ENCODE peak calls at places on chromosomes 3 and 15, in six cellular contexts. A is heart left ventricle, G is GM12878, Y is upper lobe of left lung, U is stomach, H is transverse colon. N is an unnamed sample.

GRCh38 chr3:72144773-72145505 is 360.0 kb upstream of the PROK2 start:
- DNase-seq in A (peak; percentile 50), U (no peak), Y (no peak), H (no peak), G (no peak), N (peak; percentile 63)

GRCh38 chr3:174529298-174529697 is 329.8 kb upstream of the NAALADL2 start:
- DNase-seq in Y (no peak), H (no peak), A (no peak), G (no peak), U (no peak), N (no peak)

GRCh38 chr3:157282261-157283191 is 122.6 kb upstream of the CCNL1 start:
- DNase-seq in U (no peak), H (no peak), A (peak; percentile 36), Y (no peak), G (no peak), N (no peak)

GRCh38 chr15:45285413-45285812 is 33.4 kb downstream of the SLC28A2 start:
- DNase-seq in U (no peak), Y (no peak), A (no peak), G (no peak), H (no peak), N (no peak)

GRCh38 chr15:77416954-77417353 is 3.0 kb downstream of the PEAK1 start:
- DNase-seq in H (no peak), U (no peak), Y (no peak), G (no peak), A (no peak), N (no peak)

GRCh38 chr3:31984321-31984720 is 2.8 kb downstream of the ZNF860 start:
- DNase-seq in G (no peak), Y (no peak), A (no peak), H (no peak), U (no peak), N (no peak)

GRCh38 chr3:56747150-56747549 is 54.6 kb downstream of the ARHGEF3 start:
- DNase-seq in H (no peak), U (no peak), G (no peak), A (no peak), Y (no peak), N (no peak)

GRCh38 chr3:127729556-127730056 is 56.9 kb downstream of the ABTB1 start:
- DNase-seq in H (no peak), G (no peak), Y (no peak), U (no peak), A (no peak), N (no peak)

GRCh38 chr3:160641675-160642330 is 35.2 kb upstream of the ARL14 start:
- DNase-seq in Y (no peak), U (no peak), H (no peak), G (no peak), A (no peak), N (no peak)

GRCh38 chr3:45571969-45572368 is 22.6 kb upstream of the LIMD1 start:
- DNase-seq in U (no peak), G (no peak), Y (no peak), H (no peak), A (no peak), N (no peak)

GRCh38 chr3:30581982-30582381 is 24.4 kb upstream of the TGFBR2 start:
- DNase-seq in H (no peak), U (no peak), G (no peak), A (no peak), Y (no peak), N (no peak)

GRCh38 chr15:60372223-60372622 is 25.6 kb downstream of the ANXA2 start:
- DNase-seq in G (no peak), A (no peak), Y (no peak), U (no peak), H (no peak), N (no peak)
- H3K4me1 ChIP-seq in G (no peaks in the 10 kb centered on the region), A (peaks cover 87% of the 10 kb centered on the region), Y (peaks cover 62% of the 10 kb centered on the region), U (peaks cover 62% of the 10 kb centered on the region), H (peaks cover 46% of the 10 kb centered on the region), N (peaks cover 54% of the 10 kb centered on the region)

DNA sequence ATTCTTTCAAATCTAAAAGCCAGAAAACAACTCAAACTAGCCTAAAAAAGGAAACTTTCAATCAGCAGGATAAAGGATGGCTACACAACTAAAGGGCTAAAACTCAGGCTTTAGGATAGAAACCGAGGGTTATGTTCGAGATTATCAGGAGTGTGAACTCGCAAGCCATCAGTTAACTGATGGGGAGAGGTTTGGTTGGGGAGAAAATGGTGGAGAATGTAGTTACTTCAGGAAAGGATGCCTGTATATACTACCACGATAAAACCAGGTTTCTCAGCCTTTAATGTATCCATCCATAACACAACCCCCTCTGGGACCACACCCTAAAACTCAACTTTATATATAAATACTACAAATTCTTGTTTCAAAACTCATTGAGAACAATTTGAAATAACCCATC is 22.2 kb downstream of the TRA2B start:
- DNase-seq in G (no peak), U (no peak), H (no peak), A (no peak), Y (no peak), N (no peak)
- TF ChIP-seq POLR2A in G (no peak), U (no peak), H (no peak), A (no peak), Y (no peak), N (no peak)

GRCh38 chr15:56208641-56209155 is 35.0 kb downstream of the RFX7 start:
- DNase-seq in Y (no peak), G (no peak), H (no peak), U (no peak), A (no peak), N (no peak)
- H3K4me3 ChIP-seq in Y (no peak overlapping the region), G (no peak overlapping the region), H (no peak overlapping the region), U (no peak overlapping the region), A (no peak overlapping the region), N (no peak overlapping the region)

DNA sequence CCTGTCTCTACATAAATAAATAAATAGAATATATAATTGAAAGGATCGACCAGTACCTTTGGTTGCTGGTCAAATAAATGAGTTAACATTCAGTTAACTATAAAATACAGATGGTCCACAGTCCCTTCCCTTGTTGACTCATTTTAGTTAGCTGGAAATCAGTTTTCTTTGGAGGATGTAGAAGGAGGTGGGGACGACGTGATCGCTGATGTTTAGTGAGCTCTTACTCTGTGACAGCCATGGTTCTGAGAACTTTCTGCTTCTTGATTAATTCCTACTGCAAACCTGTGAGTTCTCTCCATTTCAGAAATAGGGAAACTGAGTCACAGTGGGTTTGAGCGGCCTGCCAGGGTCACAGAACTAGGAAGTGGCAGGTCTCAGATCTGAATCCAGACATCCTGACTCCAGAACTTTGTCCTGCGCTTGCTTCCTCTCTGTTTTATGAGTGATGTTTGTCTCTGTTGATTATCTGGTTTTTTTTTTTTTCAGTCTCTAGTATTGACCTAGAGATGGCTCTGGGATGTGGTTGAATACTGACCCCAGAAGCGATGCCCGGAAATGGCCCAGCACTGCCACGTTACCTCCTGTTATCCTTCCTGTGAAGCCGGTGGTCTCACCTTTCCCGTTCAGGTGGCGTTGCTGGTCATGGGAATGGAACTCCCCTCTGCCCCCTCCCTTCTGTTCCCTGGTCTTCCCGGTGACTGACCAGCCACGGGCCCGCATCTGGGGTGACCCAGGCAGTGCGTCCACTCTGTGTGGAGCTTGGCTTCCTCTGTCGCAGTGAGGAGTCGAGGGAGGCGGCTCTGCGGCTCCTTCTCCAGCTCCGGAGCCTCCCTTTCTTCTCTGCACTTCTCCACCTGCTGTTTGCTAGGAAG is 18.2 kb downstream of the SYNM start:
- DNase-seq in G (no peak), A (no peak), H (no peak), Y (no peak), U (no peak), N (no peak)
- H3K4me1 ChIP-seq in G (no peaks in the 10 kb centered on the region), A (peaks cover 71% of the 10 kb centered on the region), H (peaks cover 20% of the 10 kb centered on the region), Y (peaks cover 15% of the 10 kb centered on the region), U (peaks cover 28% of the 10 kb centered on the region), N (no peaks in the 10 kb centered on the region)

DNA sequence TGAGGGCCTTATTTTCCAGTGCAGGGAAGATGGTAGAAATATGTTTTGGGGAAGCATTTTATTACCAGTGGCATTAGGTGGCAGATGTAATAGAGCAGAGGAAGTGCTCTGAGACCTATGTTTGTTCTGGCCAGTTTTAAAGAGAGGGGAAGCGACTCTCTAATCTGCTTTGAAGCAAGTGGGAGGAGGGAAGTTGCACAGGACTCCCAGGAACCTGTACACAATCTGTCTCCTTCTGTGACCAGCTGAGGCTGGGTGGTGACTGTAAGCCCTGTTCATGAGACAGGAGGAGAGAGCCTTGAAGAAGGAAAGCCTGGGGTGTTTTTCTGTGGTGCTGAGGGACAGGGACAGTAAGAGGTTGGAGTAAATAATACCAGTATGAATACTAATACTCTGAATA is 60.5 kb downstream of the LPP start:
- DNase-seq in Y (no peak), H (no peak), U (no peak), A (no peak), G (no peak), N (no peak)
- TF ChIP-seq POLR2A in Y (no peak), H (no peak), U (no peak), A (no peak), G (no peak), N (no peak)

DNA sequence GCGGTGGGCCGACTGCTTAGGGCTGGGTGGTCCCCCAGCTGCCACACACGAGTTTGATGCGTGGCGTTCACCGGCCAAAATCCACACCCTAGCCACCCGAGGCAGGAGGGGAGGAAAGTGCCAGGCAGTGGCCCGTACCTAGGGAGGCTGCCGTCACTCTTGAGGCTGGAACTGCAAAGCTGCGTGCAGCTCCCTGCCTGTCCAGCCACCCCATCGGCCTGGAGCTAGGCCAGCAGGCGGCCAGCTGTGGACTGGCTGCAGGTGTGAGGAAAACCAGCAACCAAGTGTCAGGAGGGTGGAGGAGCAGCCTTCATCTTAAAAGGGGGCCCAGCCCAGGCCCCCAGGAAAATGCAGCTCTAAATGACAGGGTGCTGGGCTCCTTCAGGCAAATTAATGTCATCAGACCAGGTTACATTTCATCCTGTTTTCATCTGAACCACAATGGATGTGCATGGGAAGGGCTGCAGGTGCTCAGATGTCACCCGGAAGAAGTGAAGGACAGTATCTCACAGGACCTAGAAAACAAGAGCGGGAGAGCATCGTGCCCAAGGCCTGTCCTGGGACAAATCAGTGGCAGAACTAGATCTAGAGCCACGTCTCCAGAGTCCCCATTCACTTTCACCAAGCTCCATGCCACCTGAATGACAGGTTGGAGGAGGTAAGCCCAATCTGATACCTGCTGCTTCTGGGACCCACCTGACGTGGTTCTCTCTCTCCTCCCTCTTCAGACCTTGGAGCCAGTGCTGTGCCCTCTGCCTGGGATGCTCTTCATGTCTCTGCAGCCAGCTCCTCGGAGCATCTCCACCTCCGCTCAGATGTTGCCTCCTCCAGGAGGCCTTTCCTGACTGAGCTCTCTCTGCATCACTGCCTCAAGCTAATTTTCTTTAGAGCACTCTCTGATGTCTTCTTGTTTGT is 77.5 kb downstream of the CPN2 start:
- DNase-seq in H (no peak), Y (no peak), A (peak; percentile 27), U (no peak), G (no peak), N (no peak)
- H3K4me3 ChIP-seq in H (no peak overlapping the region), Y (no peak overlapping the region), A (no peak overlapping the region), U (no peak overlapping the region), G (no peak overlapping the region), N (no peak overlapping the region)

GRCh38 chr3:52439426-52440248 is 5.3 kb downstream of the SEMA3G start:
- DNase-seq in H (no peak), G (no peak), Y (no peak), U (no peak), A (no peak), N (no peak)

GRCh38 chr3:52438579-52439425 is 6.1 kb downstream of the SEMA3G start:
- DNase-seq in G (no peak), Y (no peak), U (no peak), H (no peak), A (no peak), N (no peak)

GRCh38 chr3:52440671-52441070 is 4.2 kb downstream of the SEMA3G start:
- DNase-seq in Y (no peak), U (no peak), A (no peak), G (no peak), H (no peak), N (peak; percentile 29)

GRCh38 chr3:52441122-52441771 is 3.7 kb downstream of the SEMA3G start:
- DNase-seq in A (no peak), Y (no peak), H (no peak), U (no peak), G (no peak), N (peak; percentile 23)

GRCh38 chr3:52440249-52440551 is 4.7 kb downstream of the SEMA3G start:
- DNase-seq in Y (peak; percentile 69), U (no peak), G (no peak), A (no peak), H (no peak), N (peak; percentile 38)
- H3K4me1 ChIP-seq in Y (peaks cover 59% of the 10 kb centered on the region), U (no peaks in the 10 kb centered on the region), G (no peaks in the 10 kb centered on the region), A (peaks cover 20% of the 10 kb centered on the region), H (peaks cover 5% of the 10 kb centered on the region), N (no peaks in the 10 kb centered on the region)

N was measured in Peyer's patch.